ENCODE peak calls at places on chromosomes 16 and 17, in six cellular contexts. D, B, Y, L, U and I are unnamed samples.

GRCh38 chr16:27444015-27444414 is 42.0 kb downstream of the IL21R start:
- DNase-seq in D (peak; percentile 13), B (peak; percentile 32), Y (no peak), L (no peak), U (peak; percentile 74), I (peak; percentile 85)

GRCh38 chr17:40121886-40122465 is at the start of gene MSL1:
- DNase-seq in D (peak; percentile 85), B (peak; percentile 98), Y (peak; percentile 83), L (peak; percentile 34), U (peak; percentile 84), I (peak; percentile 65)

GRCh38 chr17:54813896-54814295 is 86.8 kb upstream of the TOM1L1 start:
- DNase-seq in D (no peak), B (no peak), Y (no peak), L (no peak), U (no peak), I (no peak)

GRCh38 chr17:81090361-81091133 is 55.6 kb downstream of the BAIAP2 start:
- DNase-seq in D (peak; percentile 20), B (peak; percentile 64), Y (no peak), L (no peak), U (peak; percentile 27), I (no peak)

GRCh38 chr17:78637643-78638042 is 60.4 kb upstream of the DNAH17 start:
- DNase-seq in D (no peak), B (no peak), Y (no peak), L (no peak), U (no peak), I (no peak)

GRCh38 chr16:70375636-70376611 is 29.2 kb downstream of the DDX19A start:
- DNase-seq in D (no peak), B (no peak), Y (no peak), L (no peak), U (no peak), I (no peak)

GRCh38 chr17:2792541-2793169 is 3.6 kb upstream of the RAP1GAP2 start:
- DNase-seq in D (no peak), B (no peak), Y (no peak), L (no peak), U (no peak), I (no peak)

GRCh38 chr17:58300336-58300735 is 19.6 kb upstream of the MPO start:
- DNase-seq in D (no peak), B (no peak), Y (no peak), L (no peak), U (no peak), I (no peak)

GRCh38 chr17:48148029-48148759 is 40.6 kb downstream of the SNX11 start:
- DNase-seq in D (no peak), B (no peak), Y (no peak), L (no peak), U (no peak), I (no peak)

GRCh38 chr17:61579961-61580360 is 11.1 kb downstream of the NACA2 start:
- DNase-seq in D (no peak), B (peak; percentile 22), Y (no peak), L (no peak), U (peak; percentile 58), I (no peak)

GRCh38 chr16:81140930-81141780 is 45.0 kb upstream of the GCSH start:
- DNase-seq in D (no peak), B (no peak), Y (no peak), L (no peak), U (no peak), I (no peak)

GRCh38 chr16:19375561-19376158 is 42.0 kb upstream of the TMC5 start:
- DNase-seq in D (peak; percentile 64), B (peak; percentile 76), Y (peak; percentile 46), L (no peak), U (peak; percentile 52), I (peak; percentile 48)

GRCh38 chr17:69462010-69462409 is 47.5 kb downstream of the MAP2K6 start:
- DNase-seq in D (no peak), B (no peak), Y (no peak), L (no peak), U (no peak), I (no peak)

GRCh38 chr17:72421128-72422092 is 300.6 kb downstream of the SOX9 start:
- DNase-seq in D (peak; percentile 97), B (peak; percentile 82), Y (no peak), L (no peak), U (peak; percentile 98), I (peak; percentile 87)

GRCh38 chr16:1812732-1813163 is 13.9 kb downstream of the HAGH start:
- DNase-seq in D (peak; percentile 77), B (peak; percentile 85), Y (peak; percentile 32), L (no peak), U (peak; percentile 60), I (peak; percentile 73)

GRCh38 chr17:79255926-79256325 is 181.3 kb downstream of the ENGASE start:
- DNase-seq in D (no peak), B (no peak), Y (no peak), L (no peak), U (no peak), I (no peak)

GRCh38 chr17:74881073-74881472 is 8.3 kb upstream of the FDXR start:
- DNase-seq in D (no peak), B (no peak), Y (no peak), L (no peak), U (no peak), I (no peak)

GRCh38 chr17:30454635-30455034 is 22.6 kb upstream of the GOSR1 start:
- DNase-seq in D (no peak), B (no peak), Y (no peak), L (no peak), U (no peak), I (no peak)